ENCODE peak calls at places on chromosomes 5 and 9, in six cellular contexts. L is endothelial cell of umbilical vein, M is endothelial cell, S is cardiac fibroblast, A is NCI-H524, D is fibroblast of the aortic adventitia. B is an unnamed sample.

GRCh38 chr5:95754545-95754944 is 23.4 kb downstream of the RHOBTB3 start:
- DNase-seq in A (no peak), S (no peak), L (no peak), M (no peak), D (no peak), B (no peak)

GRCh38 chr5:26921439-26921838 is 116.9 kb downstream of the CDH9 start:
- DNase-seq in S (no peak), A (no peak), M (no peak), D (no peak), L (no peak), B (no peak)

GRCh38 chr5:135245521-135246499 is 153.2 kb downstream of the MACROH2A1 start:
- DNase-seq in M (peak; percentile 1), D (peak; percentile 78), A (no peak), S (peak; percentile 71), L (peak; percentile 16), B (no peak)

GRCh38 chr5:133869675-133869978 is 98.8 kb downstream of the C5orf15 start:
- DNase-seq in L (no peak), S (peak; percentile 7), M (no peak), A (no peak), D (no peak), B (no peak)

GRCh38 chr5:145943674-145944121 is 7.3 kb downstream of the SH3RF2 start:
- DNase-seq in L (no peak), D (peak; percentile 64), S (peak; percentile 68), A (peak; percentile 85), M (no peak), B (no peak)

GRCh38 chr9:91730806-91731205 is 219.2 kb downstream of the ROR2 start:
- DNase-seq in L (no peak), S (no peak), M (no peak), D (no peak), A (no peak), B (no peak)

GRCh38 chr9:135349963-135350360 is 129.6 kb upstream of the PPP1R26 start:
- DNase-seq in D (no peak), A (no peak), S (no peak), M (no peak), L (no peak), B (no peak)

GRCh38 chr5:149760700-149761187 is 30.6 kb downstream of the PPARGC1B start:
- DNase-seq in D (no peak), M (no peak), L (no peak), A (no peak), S (no peak), B (no peak)

GRCh38 chr9:87850405-87850804 is 32.3 kb upstream of the SPATA31E1 start:
- DNase-seq in M (no peak), S (peak; percentile 88), A (no peak), L (no peak), D (peak; percentile 89), B (no peak)

GRCh38 chr5:429453-430188 is 13.4 kb upstream of the EXOC3 start:
- DNase-seq in S (peak; percentile 20), D (peak; percentile 80), L (no peak), M (no peak), A (no peak), B (peak; percentile 44)

GRCh38 chr5:116769470-116769869 is 194.8 kb upstream of the SEMA6A start:
- DNase-seq in L (no peak), S (no peak), D (no peak), A (no peak), M (no peak), B (no peak)

GRCh38 chr5:17192191-17192590 is 25.2 kb upstream of the BASP1 start:
- DNase-seq in L (no peak), D (no peak), S (no peak), A (peak; percentile 34), M (no peak), B (no peak)

GRCh38 chr9:543478-543877 is 298.0 kb upstream of the DMRT1 start:
- DNase-seq in S (no peak), L (no peak), M (no peak), D (no peak), A (no peak), B (no peak)

GRCh38 chr5:5523066-5523505 is 100.6 kb downstream of the ICE1 start:
- DNase-seq in L (no peak), D (peak; percentile 27), M (no peak), S (peak; percentile 1), A (no peak), B (no peak)

GRCh38 chr5:76475358-76475757 is 72.3 kb downstream of the IQGAP2 start:
- DNase-seq in S (no peak), A (no peak), L (no peak), M (no peak), D (no peak), B (no peak)

GRCh38 chr9:77960356-77961153 is 71.1 kb downstream of the GNAQ start:
- DNase-seq in D (no peak), M (no peak), S (no peak), L (no peak), A (no peak), B (no peak)

GRCh38 chr9:37913480-37914153 is 9.7 kb upstream of the SLC25A51 start:
- DNase-seq in A (peak; percentile 92), M (peak; percentile 91), L (peak; percentile 84), D (peak; percentile 72), S (peak; percentile 82), B (peak; percentile 82)

GRCh38 chr9:112310826-112311225 is 22.6 kb downstream of the PTBP3 start:
- DNase-seq in A (peak; percentile 68), L (no peak), S (no peak), M (no peak), D (no peak), B (no peak)

GRCh38 chr5:65707663-65708062 is 14.2 kb downstream of the SGTB start:
- DNase-seq in S (no peak), M (no peak), D (no peak), A (no peak), L (no peak), B (no peak)

GRCh38 chr9:132986114-132986513 is 7.6 kb downstream of the GFI1B start:
- DNase-seq in A (no peak), S (no peak), L (no peak), D (no peak), M (no peak), B (no peak)

GRCh38 chr5:121630402-121630801 is 221.3 kb upstream of the FTMT start:
- DNase-seq in A (peak; percentile 25), L (no peak), M (no peak), D (peak; percentile 34), S (peak; percentile 1), B (no peak)

GRCh38 chr5:36535837-36536236 is 70.6 kb upstream of the SLC1A3 start:
- DNase-seq in S (no peak), L (no peak), A (no peak), D (no peak), M (no peak), B (no peak)

GRCh38 chr9:118674942-118675341 is 694.3 kb downstream of the BRINP1 start:
- DNase-seq in S (no peak), M (no peak), A (no peak), D (no peak), L (no peak), B (no peak)

GRCh38 chr5:83097582-83098265 is 20.4 kb downstream of the XRCC4 start:
- DNase-seq in D (peak; percentile 60), A (peak; percentile 18), L (peak; percentile 73), S (peak; percentile 59), M (no peak), B (no peak)

GRCh38 chr9:110115341-110115820 is 92.6 kb downstream of the C9orf152 start:
- DNase-seq in M (no peak), D (peak; percentile 74), A (peak; percentile 35), S (peak; percentile 74), L (peak; percentile 59), B (no peak)

GRCh38 chr5:151571270-151572173 is 19.6 kb downstream of the FAT2 start:
- DNase-seq in L (no peak), D (no peak), S (no peak), M (no peak), A (no peak), B (no peak)

GRCh38 chr5:102865510-102866314 is 110.6 kb downstream of the PAM start:
- DNase-seq in S (peak; percentile 89), L (peak; percentile 80), A (peak; percentile 24), D (peak; percentile 96), M (peak; percentile 54), B (peak; percentile 30)

GRCh38 chr9:95081998-95082397 is 235.5 kb downstream of the FANCC start:
- DNase-seq in A (no peak), D (no peak), L (no peak), S (no peak), M (no peak), B (no peak)

GRCh38 chr5:157451806-157452205 is 8.2 kb upstream of the NIPAL4 start:
- DNase-seq in D (no peak), L (no peak), A (no peak), M (no peak), S (no peak), B (no peak)

GRCh38 chr9:14306672-14307646 is 7.0 kb downstream of the NFIB start:
- DNase-seq in D (peak; percentile 58), S (peak; percentile 74), M (no peak), L (no peak), A (peak; percentile 13), B (no peak)

GRCh38 chr5:96835727-96836126 is 28.0 kb upstream of the ERAP1 start:
- DNase-seq in A (no peak), D (no peak), M (no peak), S (no peak), L (no peak), B (no peak)

GRCh38 chr5:180598797-180599589 is 7.7 kb upstream of the SCGB3A1 start:
- DNase-seq in D (no peak), L (no peak), S (no peak), A (no peak), M (no peak), B (no peak)

GRCh38 chr9:113503613-113504230 is 40.2 kb downstream of the RGS3 start:
- DNase-seq in S (peak; percentile 39), A (no peak), D (no peak), L (peak; percentile 97), M (peak; percentile 41), B (no peak)